ENCODE peak calls at places on chromosomes 6 and 20, in five cellular contexts. O, F, T, M and A are unnamed samples.
A peak's percentile ranks its signal among the peaks of the same experiment; 100 is the strongest.

GRCh38 chr20:44032583-44033138 is 118.0 kb downstream of the TOX2 start:
- DNase-seq in M (no peak), T (no peak), O (no peak), F (no peak), A (no peak)

GRCh38 chr6:89058627-89059026 is 21.9 kb upstream of the PNRC1 start:
- DNase-seq in F (no peak), M (no peak), O (no peak), T (no peak), A (no peak)

GRCh38 chr6:7392402-7392801 is 2.8 kb downstream of the RIOK1 start:
- DNase-seq in F (no peak), O (no peak), T (peak; percentile 27), M (no peak), A (no peak)

GRCh38 chr6:27374824-27375612 is 13.5 kb upstream of the ZNF391 start:
- DNase-seq in O (peak; percentile 61), M (peak; percentile 41), F (peak; percentile 57), T (peak; percentile 76), A (peak; percentile 50)

GRCh38 chr6:37516920-37517405 is 17.3 kb upstream of the CCDC167 start:
- DNase-seq in M (no peak), T (peak; percentile 38), O (no peak), F (no peak), A (no peak)

GRCh38 chr6:157760589-157761330 is 62.3 kb upstream of the SNX9 start:
- DNase-seq in T (peak; percentile 88), F (no peak), O (no peak), M (no peak), A (no peak)

GRCh38 chr6:38489951-38490350 is 149.8 kb downstream of the BTBD9 start:
- DNase-seq in M (no peak), F (no peak), T (peak; percentile 90), O (no peak), A (no peak)

GRCh38 chr6:87700729-87701675 is 1.0 kb downstream of the AKIRIN2 start:
- DNase-seq in T (peak; percentile 91), F (peak; percentile 11), M (no peak), O (peak; percentile 51), A (peak; percentile 34)

GRCh38 chr6:16286151-16286522 is 47.8 kb downstream of the GMPR start:
- DNase-seq in M (no peak), T (peak; percentile 72), O (peak; percentile 45), F (no peak), A (no peak)

GRCh38 chr6:156771761-156772160 is 5.4 kb upstream of the ARID1B start:
- DNase-seq in M (no peak), T (no peak), O (no peak), F (no peak), A (no peak)

GRCh38 chr20:21395039-21395665 is 2.2 kb downstream of the NKX2-4 start:
- DNase-seq in M (no peak), O (no peak), F (no peak), T (no peak), A (no peak)

GRCh38 chr6:68333444-68333843 is 301.6 kb upstream of the ADGRB3 start:
- DNase-seq in O (no peak), T (no peak), M (no peak), F (no peak), A (no peak)

GRCh38 chr20:31410011-31410410 is 4.0 kb upstream of the DEFB121 start:
- DNase-seq in T (no peak), O (no peak), F (no peak), M (no peak), A (no peak)

GRCh38 chr6:116386581-116387299 is 16.0 kb downstream of the DSE start:
- DNase-seq in M (no peak), O (no peak), T (peak; percentile 76), F (no peak), A (no peak)

GRCh38 chr20:4091332-4092135 is 76.2 kb upstream of the RNF24 start:
- DNase-seq in F (no peak), T (peak; percentile 65), O (peak; percentile 62), M (no peak), A (no peak)

GRCh38 chr6:85392379-85392778 is 57.5 kb upstream of the NT5E start:
- DNase-seq in O (no peak), M (no peak), T (no peak), F (no peak), A (no peak)

GRCh38 chr6:166394036-166394892 is 11.5 kb upstream of the MPC1 start:
- DNase-seq in M (no peak), T (no peak), F (no peak), O (no peak), A (no peak)

GRCh38 chr6:166586424-166587156 is at the start of gene RAMACL:
- DNase-seq in T (no peak), F (no peak), O (no peak), M (peak; percentile 37), A (peak; percentile 24)

GRCh38 chr6:38504996-38505395 is 134.7 kb downstream of the BTBD9 start:
- DNase-seq in T (no peak), F (no peak), M (no peak), O (no peak), A (no peak)

GRCh38 chr6:14910692-14911547 is 334.9 kb upstream of the JARID2 start:
- DNase-seq in T (peak; percentile 38), M (no peak), O (no peak), F (no peak), A (peak; percentile 35)